ENCODE peak calls at places on chromosomes 4 and X, in four cellular contexts. S is HCT116, K is GM23248, B is neural progenitor cell. L is an unnamed sample.

GRCh38 chr4:138494931-138495330 is 252.8 kb upstream of the SLC7A11 start:
- DNase-seq in S (peak; percentile 13), K (peak; percentile 65), B (peak; percentile 46), L (peak; percentile 16)

GRCh38 chr4:56731857-56732256 is 50.8 kb upstream of the HOPX start:
- DNase-seq in S (no peak), K (no peak), B (no peak), L (no peak)

GRCh38 chr4:7777871-7778523 is 161.7 kb downstream of the AFAP1 start:
- DNase-seq in S (no peak), K (no peak), B (no peak), L (no peak)

GRCh38 chrX:23554304-23554703 is 113.0 kb upstream of the PRDX4 start:
- DNase-seq in S (peak; percentile 22), K (peak; percentile 53), B (peak; percentile 63), L (peak; percentile 49)

GRCh38 chr4:40238700-40239548 is 42.1 kb downstream of the RHOH start:
- DNase-seq in S (no peak), K (no peak), B (no peak), L (peak; percentile 10)

GRCh38 chrX:31397119-31397518 is 325.3 kb upstream of the FTHL17 start:
- DNase-seq in S (no peak), K (peak; percentile 65), B (no peak), L (peak; percentile 46)

GRCh38 chrX:72347366-72347765 is 41.7 kb upstream of the CITED1 start:
- DNase-seq in S (no peak), K (no peak), B (no peak), L (no peak)

GRCh38 chr4:148015058-148015457 is 283.2 kb downstream of the ARHGAP10 start:
- DNase-seq in S (no peak), K (no peak), B (no peak), L (no peak)

GRCh38 chr4:38733663-38734062 is 49.1 kb downstream of the TLR10 start:
- DNase-seq in S (no peak), K (no peak), B (no peak), L (no peak)

GRCh38 chrX:14056201-14056600 is 26.5 kb upstream of the GEMIN8 start:
- DNase-seq in S (no peak), K (no peak), B (no peak), L (no peak)

GRCh38 chr4:39576268-39576667 is 49.0 kb upstream of the UGDH start:
- DNase-seq in S (no peak), K (peak; percentile 29), B (no peak), L (no peak)

GRCh38 chr4:165331316-165331715 is 3.8 kb downstream of the MSMO1 start:
- DNase-seq in S (no peak), K (peak; percentile 36), B (no peak), L (peak; percentile 44)

GRCh38 chrX:97628326-97628725 is 744.6 kb downstream of the RPA4 start:
- DNase-seq in S (no peak), K (no peak), B (no peak), L (no peak)

GRCh38 chrX:103396186-103396585 is 19.8 kb downstream of the BEX3 start:
- DNase-seq in S (no peak), K (peak; percentile 78), B (no peak), L (no peak)

GRCh38 chr4:89305028-89305427 is 2.6 kb downstream of the GPRIN3 start:
- DNase-seq in S (no peak), K (no peak), B (no peak), L (no peak)

GRCh38 chrX:10233173-10233572 is 76.4 kb downstream of the CLCN4 start:
- DNase-seq in S (no peak), K (peak; percentile 39), B (no peak), L (no peak)

GRCh38 chrX:53089224-53089842 is 4.6 kb upstream of the KANTR start:
- DNase-seq in S (peak; percentile 34), K (peak; percentile 76), B (peak; percentile 52), L (peak; percentile 67)

GRCh38 chrX:53595266-53595810 is 91.2 kb downstream of the HUWE1 start:
- DNase-seq in S (no peak), K (peak; percentile 8), B (no peak), L (no peak)

GRCh38 chr4:3401436-3402171 is 40.2 kb upstream of the HGFAC start:
- DNase-seq in S (no peak), K (no peak), B (no peak), L (no peak)

GRCh38 chr4:166044871-166045270 is 171.8 kb downstream of the TLL1 start:
- DNase-seq in S (no peak), K (no peak), B (no peak), L (no peak)

GRCh38 chr4:123102897-123103489 is 180.6 kb upstream of the NUDT6 start:
- DNase-seq in S (peak; percentile 19), K (peak; percentile 65), B (peak; percentile 44), L (peak; percentile 52)

GRCh38 chrX:154327026-154327820 is 31.6 kb downstream of the TKTL1 start:
- DNase-seq in S (no peak), K (peak; percentile 75), B (no peak), L (no peak)

GRCh38 chr4:165210566-165210965 is 3.2 kb downstream of the KLHL2 start:
- DNase-seq in S (no peak), K (no peak), B (no peak), L (no peak)

GRCh38 chr4:37976991-37977470 is 16.8 kb downstream of the PTTG2 start:
- DNase-seq in S (peak; percentile 24), K (peak; percentile 78), B (peak; percentile 94), L (peak; percentile 64)

GRCh38 chrX:44178271-44178670 is 165.2 kb downstream of the EFHC2 start:
- DNase-seq in S (no peak), K (no peak), B (no peak), L (no peak)

GRCh38 chr4:158444621-158445020 is 77.1 kb upstream of the RXFP1 start:
- DNase-seq in S (no peak), K (peak; percentile 50), B (no peak), L (peak; percentile 10)

GRCh38 chr4:142883433-142883832 is 37.3 kb upstream of the INPP4B start:
- DNase-seq in S (peak; percentile 12), K (peak; percentile 32), B (peak; percentile 49), L (peak; percentile 2)

GRCh38 chr4:10173039-10173753 is 56.6 kb upstream of the WDR1 start:
- DNase-seq in S (no peak), K (peak; percentile 89), B (no peak), L (peak; percentile 23)
- H3K4me2 ChIP-seq in S (no peak overlapping the region), K (peak overlapping the region; percentile 25), B (no peak overlapping the region), L (no peak overlapping the region)

GRCh38 chr4:112516076-112516385 is at the start of gene NEUROG2:
- DNase-seq in S (no peak), K (no peak), B (no peak), L (no peak)

GRCh38 chr4:112517911-112518310 is 1.9 kb upstream of the NEUROG2 start:
- DNase-seq in S (no peak), K (no peak), B (no peak), L (no peak)

GRCh38 chr4:112516401-112517066 is 554 bp upstream of the NEUROG2 start:
- DNase-seq in S (no peak), K (no peak), B (peak; percentile 96), L (no peak)

GRCh38 chr4:112518675-112519074 is 2.7 kb upstream of the NEUROG2 start:
- DNase-seq in S (no peak), K (no peak), B (peak; percentile 35), L (no peak)

DNA sequence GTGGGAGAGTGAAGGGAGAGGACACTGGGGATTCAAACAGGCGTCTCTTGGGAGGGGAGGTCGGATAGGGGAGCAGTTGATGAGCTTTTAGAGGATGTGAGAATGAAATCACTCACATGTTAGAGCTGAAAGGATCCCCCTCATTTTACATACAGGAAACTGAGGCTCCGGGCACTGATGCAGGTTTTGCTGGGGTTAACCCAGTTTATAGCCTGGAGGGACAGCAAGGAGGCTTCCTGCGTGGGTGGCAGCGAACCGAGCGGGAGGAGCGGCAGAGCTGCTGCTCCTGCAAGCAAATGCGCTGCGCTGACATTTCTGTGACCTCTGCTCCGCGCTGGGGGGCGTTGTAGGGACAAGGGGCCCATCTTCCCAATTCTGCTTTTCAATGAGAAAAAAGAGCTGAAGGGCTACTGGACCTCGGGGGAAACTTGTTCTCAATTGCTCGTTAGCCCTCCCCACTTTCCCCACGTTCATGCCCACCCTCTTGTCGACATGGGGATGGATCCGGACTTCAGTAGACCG is 1.1 kb upstream of the NEUROG2 start:
- DNase-seq in S (no peak), K (no peak), B (peak; percentile 78), L (no peak)
- TF ChIP-seq EZH2 in S (no peak), K (no peak), B (peak; percentile 12), L (peak; percentile 91)

DNA sequence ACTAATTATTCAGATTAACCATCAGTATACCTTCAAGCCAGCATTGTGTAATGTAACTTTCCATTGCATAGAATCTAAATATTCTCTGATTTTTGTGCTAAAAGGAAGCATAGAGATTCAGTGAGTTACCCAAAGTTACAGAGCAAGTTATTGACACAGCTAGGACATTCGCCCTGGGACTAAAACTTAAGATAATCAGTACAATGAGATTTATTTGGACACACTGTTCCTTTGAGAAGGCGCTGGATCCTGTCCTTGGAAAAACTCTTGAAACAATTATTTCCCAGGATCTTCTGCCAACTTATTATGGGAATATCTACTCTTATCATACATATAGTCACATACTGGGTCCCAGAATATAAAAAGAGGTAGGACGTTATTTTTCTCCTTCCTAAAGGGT is 392.0 kb downstream of the UBE2NL start:
- DNase-seq in S (no peak), K (no peak), B (no peak), L (no peak)
- H3K9me3 ChIP-seq in S (no peaks in the 10 kb centered on the region), K (no peaks in the 10 kb centered on the region), B (peaks cover 4% of the 10 kb centered on the region), L (no peaks in the 10 kb centered on the region)

GRCh38 chr4:72076562-72076961 is 44.8 kb downstream of the NPFFR2 start:
- DNase-seq in S (no peak), K (peak; percentile 1), B (no peak), L (no peak)

DNA sequence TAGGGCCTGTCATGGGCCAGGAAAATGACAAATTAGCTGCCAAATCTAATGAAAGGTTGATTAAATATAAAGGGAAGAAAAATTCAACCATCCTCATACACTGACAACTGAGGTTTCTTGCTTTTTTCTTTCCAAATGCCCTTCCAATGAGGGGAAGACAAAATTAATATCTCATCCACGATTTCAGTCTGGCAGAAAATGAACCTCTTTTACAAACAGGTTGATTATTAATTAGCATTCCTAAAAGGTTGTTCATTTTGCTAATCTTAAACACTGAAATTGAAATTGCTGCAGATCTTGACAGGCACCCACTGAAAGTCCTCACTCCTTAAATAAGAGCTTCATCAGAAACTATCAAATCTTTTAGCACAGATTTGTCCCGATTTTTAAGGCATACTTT is 45.5 kb downstream of the NPFFR2 start:
- DNase-seq in S (no peak), K (no peak), B (no peak), L (no peak)
- H3K4me2 ChIP-seq in S (no peak overlapping the region), K (no peak overlapping the region), B (no peak overlapping the region), L (no peak overlapping the region)